ENCODE peak calls at places on chromosomes 4 and X, in eight cellular contexts. C, W, B, Z, Q, N, V and O are unnamed samples.

GRCh38 chr4:88177981-88178632 is 19.7 kb upstream of the ABCG2 start:
- DNase-seq in C (no peak), W (peak), B (peak), Z (no peak), Q (peak), N (peak), V (no peak), O (no peak)

GRCh38 chrX:45622042-45622423 is 421.4 kb upstream of the DIPK2B start:
- DNase-seq in C (no peak), W (no peak), B (no peak), Z (no peak), Q (no peak), N (no peak), V (no peak), O (no peak)

GRCh38 chr4:148704291-148704690 is 262.1 kb upstream of the NR3C2 start:
- DNase-seq in C (no peak), W (no peak), B (no peak), Z (no peak), Q (no peak), N (no peak), V (no peak), O (no peak)

GRCh38 chr4:45363931-45364330 is 637.6 kb upstream of the GNPDA2 start:
- DNase-seq in C (no peak), W (peak), B (no peak), Z (no peak), Q (no peak), N (no peak), V (no peak), O (no peak)

GRCh38 chrX:109943092-109943739 is 59.7 kb upstream of the TMEM164 start:
- DNase-seq in C (no peak), W (no peak), B (no peak), Z (no peak), Q (no peak), N (no peak), V (no peak), O (no peak)

GRCh38 chrX:19177710-19178109 is 55.4 kb upstream of the ADGRG2 start:
- DNase-seq in C (no peak), W (no peak), B (no peak), Z (no peak), Q (no peak), N (no peak), V (no peak), O (no peak)

GRCh38 chr4:7023486-7023885 is 19.7 kb upstream of the TADA2B start:
- DNase-seq in C (no peak), W (no peak), B (no peak), Z (no peak), Q (no peak), N (no peak), V (no peak), O (no peak)

GRCh38 chrX:145609951-145610511 is 207.6 kb upstream of the SLITRK2 start:
- DNase-seq in C (no peak), W (peak), B (no peak), Z (no peak), Q (no peak), N (no peak), V (no peak), O (no peak)

GRCh38 chr4:8912089-8912455 is 40.4 kb upstream of the HMX1 start:
- DNase-seq in C (no peak), W (no peak), B (no peak), Z (no peak), Q (no peak), N (no peak), V (no peak), O (no peak)

GRCh38 chr4:76307670-76308014 is 1.1 kb downstream of the STBD1 start:
- DNase-seq in C (no peak), W (no peak), B (peak), Z (no peak), Q (no peak), N (no peak), V (no peak), O (no peak)

GRCh38 chrX:153874366-153875125 is 11.4 kb downstream of the L1CAM start:
- DNase-seq in C (no peak), W (no peak), B (no peak), Z (no peak), Q (no peak), N (no peak), V (no peak), O (no peak)

GRCh38 chr4:54784188-54784671 is 126.5 kb downstream of the KIT start:
- DNase-seq in C (peak), W (no peak), B (peak), Z (no peak), Q (no peak), N (peak), V (peak), O (no peak)

GRCh38 chrX:52082578-52082977 is 13.6 kb upstream of the MAGED4B start:
- DNase-seq in C (no peak), W (peak), B (no peak), Z (no peak), Q (no peak), N (peak), V (no peak), O (no peak)

GRCh38 chr4:121711263-121712000 is 14.7 kb upstream of the ANXA5 start:
- DNase-seq in C (peak), W (peak), B (peak), Z (peak), Q (peak), N (peak), V (peak), O (no peak)

GRCh38 chr4:40414673-40415072 is 79.5 kb downstream of the CHRNA9 start:
- DNase-seq in C (no peak), W (no peak), B (no peak), Z (no peak), Q (no peak), N (no peak), V (no peak), O (no peak)

GRCh38 chrX:105150557-105150956 is 69.9 kb downstream of the TEX13A start:
- DNase-seq in C (no peak), W (no peak), B (no peak), Z (no peak), Q (no peak), N (no peak), V (no peak), O (no peak)

GRCh38 chr4:86233681-86234080 is 126.2 kb downstream of the MAPK10 start:
- DNase-seq in C (no peak), W (peak), B (no peak), Z (no peak), Q (no peak), N (peak), V (no peak), O (no peak)

GRCh38 chrX:74343327-74343969 is 39.5 kb downstream of the ZCCHC13 start:
- DNase-seq in C (no peak), W (no peak), B (no peak), Z (no peak), Q (no peak), N (no peak), V (no peak), O (no peak)

GRCh38 chr4:29756966-29757365 is 963.2 kb upstream of the PCDH7 start:
- DNase-seq in C (no peak), W (no peak), B (no peak), Z (no peak), Q (no peak), N (no peak), V (no peak), O (no peak)

GRCh38 chr4:145734051-145734450 is 54.1 kb downstream of the C4orf51 start:
- DNase-seq in C (no peak), W (no peak), B (no peak), Z (no peak), Q (no peak), N (no peak), V (no peak), O (no peak)

GRCh38 chrX:70554081-70554480 is 109.4 kb downstream of the DLG3 start:
- DNase-seq in C (no peak), W (peak), B (peak), Z (no peak), Q (peak), N (peak), V (no peak), O (no peak)

GRCh38 chrX:72003811-72004750 is 93.4 kb downstream of the NHSL2 start:
- DNase-seq in C (peak), W (peak), B (peak), Z (no peak), Q (no peak), N (no peak), V (no peak), O (no peak)

GRCh38 chrX:2397648-2398340 is 103.0 kb downstream of the DHRSX start:
- DNase-seq in C (no peak), W (peak), B (no peak), Z (no peak), Q (no peak), N (peak), V (no peak), O (no peak)

GRCh38 chr4:58553031-58553430 is 1442.8 kb upstream of the IGFBP7 start:
- DNase-seq in C (no peak), W (no peak), B (no peak), Z (no peak), Q (no peak), N (no peak), V (no peak), O (no peak)

GRCh38 chrX:150032742-150033141 is 94.5 kb upstream of the EOLA2 start:
- DNase-seq in C (no peak), W (peak), B (no peak), Z (no peak), Q (no peak), N (peak), V (no peak), O (no peak)

GRCh38 chr4:113371061-113371460 is 321.6 kb downstream of the ANK2 start:
- DNase-seq in C (no peak), W (no peak), B (no peak), Z (no peak), Q (no peak), N (no peak), V (no peak), O (no peak)

GRCh38 chr4:123621072-123621705 is 224.6 kb downstream of the SPRY1 start:
- DNase-seq in C (peak), W (peak), B (no peak), Z (no peak), Q (no peak), N (no peak), V (no peak), O (no peak)

GRCh38 chr4:58809366-58809765 is 1699.2 kb upstream of the IGFBP7 start:
- DNase-seq in C (no peak), W (no peak), B (no peak), Z (no peak), Q (no peak), N (no peak), V (no peak), O (no peak)

GRCh38 chr4:23033796-23034195 is 341.1 kb downstream of the GBA3 start:
- DNase-seq in C (no peak), W (no peak), B (peak), Z (no peak), Q (no peak), N (no peak), V (no peak), O (no peak)

GRCh38 chrX:7146703-7147430 is 645 bp upstream of the STS start:
- DNase-seq in C (peak), W (no peak), B (no peak), Z (no peak), Q (no peak), N (no peak), V (no peak), O (no peak)

GRCh38 chrX:7149421-7149820 is 1.5 kb upstream of the PUDP start:
- DNase-seq in C (no peak), W (no peak), B (no peak), Z (no peak), Q (no peak), N (no peak), V (no peak), O (no peak)

GRCh38 chrX:7146026-7146702 is 1.3 kb upstream of the STS start:
- DNase-seq in C (no peak), W (no peak), B (no peak), Z (no peak), Q (no peak), N (no peak), V (no peak), O (no peak)

GRCh38 chrX:7147431-7147977 is at the start of gene STS:
- DNase-seq in C (peak), W (peak), B (peak), Z (peak), Q (no peak), N (no peak), V (peak), O (peak)

DNA sequence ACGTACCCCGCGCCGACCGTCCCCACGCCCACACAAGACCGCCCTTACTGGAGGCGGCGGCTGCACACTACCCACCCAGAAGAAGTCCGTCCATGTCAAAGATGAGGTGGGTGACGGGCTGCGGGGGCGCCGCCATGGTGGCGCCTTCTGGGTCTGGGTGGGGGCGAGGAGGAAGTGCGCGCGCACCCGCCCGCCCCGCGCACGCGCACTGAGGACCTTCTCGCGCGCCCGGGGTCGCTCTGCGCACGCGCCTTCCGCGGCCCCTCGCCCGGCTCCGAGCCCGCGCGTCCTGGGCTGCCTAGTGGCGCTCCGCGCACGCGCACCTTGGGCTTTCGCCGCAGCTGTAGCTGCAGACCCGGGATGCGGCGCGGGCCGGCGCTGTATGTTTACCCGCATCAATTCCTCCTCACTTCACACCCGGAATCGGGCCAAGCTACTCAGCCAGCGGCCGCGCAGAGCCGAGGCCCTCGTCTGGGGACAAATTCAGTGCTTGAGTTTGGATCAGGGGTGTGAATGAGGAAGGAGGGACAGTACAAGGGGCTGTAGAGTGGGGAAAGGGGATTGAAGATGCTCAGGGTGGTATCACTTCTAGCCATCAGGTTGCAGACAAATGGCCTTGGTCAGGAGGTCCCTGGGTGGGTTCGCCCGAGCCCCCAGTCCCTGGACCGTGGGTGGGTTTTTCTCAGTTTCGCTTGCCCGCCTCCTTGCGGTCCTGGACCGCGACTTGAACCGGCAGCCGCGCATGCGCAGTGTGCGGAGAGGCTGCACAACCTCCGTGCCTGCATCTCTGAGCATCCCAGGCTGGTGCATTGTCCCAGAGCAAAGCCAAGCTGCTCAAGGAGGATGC is at the start of gene PUDP:
- DNase-seq in C (peak), W (peak), B (peak), Z (peak), Q (peak), N (peak), V (peak), O (peak)
- TF ChIP-seq CTCF in C (peak), W (no peak), B (no peak), Z (peak), Q (no peak), N (peak), V (peak), O (no peak)

GRCh38 chrX:123976671-123977316 is 15.3 kb downstream of the STAG2 start:
- DNase-seq in C (no peak), W (peak), B (no peak), Z (no peak), Q (peak), N (peak), V (no peak), O (no peak)
- TF ChIP-seq CTCF in C (no peak), W (peak), B (peak), Z (peak), Q (peak), N (peak), V (peak), O (no peak)

GRCh38 chr4:173307778-173308177 is 26.4 kb downstream of the HMGB2 start:
- DNase-seq in C (no peak), W (no peak), B (no peak), Z (no peak), Q (no peak), N (no peak), V (no peak), O (no peak)
- TF ChIP-seq CTCF in C (no peak), W (no peak), B (no peak), Z (no peak), Q (no peak), N (no peak), V (no peak), O (no peak)

DNA sequence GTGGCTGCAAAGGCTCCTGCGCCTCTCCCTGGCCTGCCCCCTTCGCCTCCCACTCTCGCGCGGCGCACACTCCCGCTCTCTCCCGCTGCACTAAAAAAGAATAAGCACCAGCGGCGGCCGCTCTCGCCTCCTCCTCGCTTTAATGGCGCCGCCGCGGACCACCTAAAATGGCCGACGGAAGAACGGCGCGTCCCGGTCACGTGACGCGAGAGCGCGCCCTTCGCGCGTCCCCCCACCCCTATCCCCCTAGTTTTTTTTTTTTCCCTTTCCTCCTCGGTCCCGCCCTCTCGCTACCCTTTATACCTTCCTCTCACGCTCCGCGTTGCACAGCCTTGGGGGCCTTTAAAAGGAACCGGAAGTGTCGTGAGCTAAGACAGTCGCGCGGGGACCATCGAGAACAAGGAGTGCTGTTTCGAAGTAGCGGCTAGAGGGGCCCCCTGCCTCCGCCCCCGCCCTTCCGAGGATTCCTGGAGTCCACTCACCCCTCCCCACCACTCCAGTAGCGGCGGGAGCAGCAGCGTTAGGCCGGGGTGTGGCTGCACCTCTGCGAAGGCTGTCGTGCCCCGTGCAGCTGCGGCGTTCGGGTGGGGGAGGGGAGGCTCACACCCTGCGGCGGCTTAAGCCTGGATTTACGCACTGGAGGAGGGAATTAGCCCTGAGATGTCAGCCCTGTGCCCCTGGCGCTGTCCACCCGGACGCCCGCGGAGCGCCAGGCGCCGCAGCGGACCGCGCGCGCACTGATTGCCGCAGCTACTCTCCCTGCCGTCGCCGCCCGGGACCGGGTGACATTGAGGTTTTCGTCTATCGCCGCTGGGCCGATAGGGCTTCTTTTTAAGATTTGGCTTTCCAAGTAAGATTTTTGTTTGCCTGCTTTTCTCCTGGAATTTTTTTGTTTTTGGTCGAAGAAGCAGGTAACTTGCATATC is at the start of gene HNRNPD:
- DNase-seq in C (peak), W (peak), B (peak), Z (peak), Q (peak), N (peak), V (peak), O (peak)
- TF ChIP-seq CTCF in C (no peak), W (no peak), B (no peak), Z (no peak), Q (no peak), N (peak), V (peak), O (peak)